ENCODE peak calls at places on chromosomes 16 and 17, in seven cellular contexts. J, U, X, H, Z, T and I are unnamed samples.

GRCh38 chr16:54875443-54875842 is 55.2 kb upstream of the IRX5 start:
- DNase-seq in U (no peak), J (no peak), T (no peak), H (no peak), Z (no peak), X (no peak), I (no peak)

GRCh38 chr17:60421273-60422161 is 772 bp upstream of the CHCT1 start:
- DNase-seq in H (no peak), X (peak), J (peak), T (peak), Z (no peak), U (peak), I (peak)

GRCh38 chr16:66898207-66898606 is 17.9 kb downstream of the PDP2 start:
- DNase-seq in J (no peak), X (no peak), T (no peak), U (peak), H (no peak), Z (peak), I (no peak)

GRCh38 chr17:28720247-28720996 is 637 bp downstream of the RPL23A start:
- DNase-seq in H (no peak), J (no peak), U (no peak), T (peak), X (no peak), Z (no peak), I (no peak)

GRCh38 chr17:42675984-42676423 is 790 bp downstream of the PLEKHH3 start:
- DNase-seq in X (no peak), T (peak), Z (no peak), J (peak), U (peak), H (no peak), I (peak)

GRCh38 chr17:77802811-77803220 is 155.7 kb upstream of the TNRC6C start:
- DNase-seq in U (no peak), X (no peak), Z (no peak), T (peak), H (peak), J (no peak), I (no peak)

GRCh38 chr16:84836234-84836647 is 16.5 kb downstream of the CRISPLD2 start:
- DNase-seq in U (peak), H (no peak), J (peak), T (no peak), Z (peak), X (peak), I (no peak)

GRCh38 chr17:51607512-51607911 is 347.2 kb downstream of the UTP18 start:
- DNase-seq in Z (no peak), X (no peak), T (no peak), H (no peak), U (no peak), J (no peak), I (no peak)

GRCh38 chr17:38881600-38882191 is 11.8 kb downstream of the LASP1 start:
- DNase-seq in H (no peak), T (peak), U (peak), J (peak), X (no peak), Z (no peak), I (no peak)

GRCh38 chr16:997440-998051 is 16.0 kb downstream of the SOX8 start:
- DNase-seq in J (no peak), U (peak), Z (no peak), T (peak), H (no peak), X (peak), I (no peak)

GRCh38 chr17:78159575-78160158 is 8.7 kb upstream of the SYNGR2 start:
- DNase-seq in Z (no peak), T (no peak), U (no peak), X (peak), J (no peak), H (no peak), I (no peak)